ENCODE peak calls at places on chromosomes 16 and 17, in six cellular contexts. T is cerebellar nuclear complex; P is OCI-M1; G is CD8-positive, alpha-beta T cell; H is neural crest cell; Z is NCI-H82. I is an unnamed sample.

GRCh38 chr16:65959978-65960377 is 406.5 kb upstream of the CDH5 start:
- DNase-seq in T (no peak), P (peak; percentile 20), G (no peak), H (no peak), Z (no peak), I (no peak)

GRCh38 chr17:40168262-40168832 is 8.9 kb upstream of the RAPGEFL1 start:
- DNase-seq in T (no peak), P (peak; percentile 59), G (no peak), H (no peak), Z (peak; percentile 72), I (no peak)

GRCh38 chr16:69073181-69073669 is 32.2 kb upstream of the HAS3 start:
- DNase-seq in T (no peak), P (no peak), G (no peak), H (no peak), Z (no peak), I (no peak)

GRCh38 chr17:8572767-8573166 is 57.8 kb downstream of the MYH10 start:
- DNase-seq in T (no peak), P (peak; percentile 27), G (no peak), H (no peak), Z (no peak), I (no peak)

GRCh38 chr16:12253731-12254130 is 277.2 kb downstream of the SNX29 start:
- DNase-seq in T (no peak), P (no peak), G (no peak), H (no peak), Z (no peak), I (no peak)

GRCh38 chr16:69469807-69470561 is 45.6 kb downstream of the CYB5B start:
- DNase-seq in T (no peak), P (no peak), G (no peak), H (no peak), Z (no peak), I (no peak)

GRCh38 chr17:68089881-68090280 is 54.3 kb downstream of the KPNA2 start:
- DNase-seq in T (no peak), P (peak; percentile 64), G (no peak), H (no peak), Z (no peak), I (no peak)

GRCh38 chr16:48846277-48846676 is 236.3 kb upstream of the N4BP1 start:
- DNase-seq in T (no peak), P (no peak), G (no peak), H (no peak), Z (no peak), I (no peak)

GRCh38 chr17:67515490-67516088 is 138.5 kb downstream of the PITPNC1 start:
- DNase-seq in T (no peak), P (no peak), G (no peak), H (no peak), Z (no peak), I (no peak)

GRCh38 chr17:68972119-68972704 is 17.0 kb upstream of the ABCA8 start:
- DNase-seq in T (no peak), P (peak; percentile 50), G (no peak), H (peak; percentile 14), Z (peak; percentile 58), I (no peak)

GRCh38 chr17:82167028-82167427 is 45.6 kb downstream of the CCDC57 start:
- DNase-seq in T (no peak), P (no peak), G (no peak), H (no peak), Z (no peak), I (no peak)

GRCh38 chr16:5066511-5066910 is 755 bp upstream of the C16orf89 start:
- DNase-seq in T (no peak), P (no peak), G (no peak), H (no peak), Z (no peak), I (no peak)

GRCh38 chr17:11589706-11590105 is 8.6 kb upstream of the DNAH9 start:
- DNase-seq in T (no peak), P (no peak), G (no peak), H (no peak), Z (no peak), I (no peak)

GRCh38 chr17:17513626-17514025 is 17.4 kb upstream of the RASD1 start:
- DNase-seq in T (no peak), P (no peak), G (no peak), H (no peak), Z (no peak), I (no peak)

GRCh38 chr17:15457723-15458094 is 9.7 kb downstream of the CDRT4 start:
- DNase-seq in T (no peak), P (no peak), G (no peak), H (peak; percentile 19), Z (no peak), I (no peak)

GRCh38 chr17:74922694-74923537 is at the start of gene USH1G:
- DNase-seq in T (no peak), P (peak; percentile 66), G (no peak), H (no peak), Z (peak; percentile 62), I (no peak)

GRCh38 chr16:51239196-51239595 is 88.1 kb upstream of the SALL1 start:
- DNase-seq in T (no peak), P (no peak), G (no peak), H (no peak), Z (no peak), I (no peak)

GRCh38 chr16:83215417-83216001 is 588.7 kb downstream of the CDH13 start:
- DNase-seq in T (no peak), P (peak; percentile 70), G (peak; percentile 6), H (peak; percentile 65), Z (peak; percentile 66), I (peak; percentile 2)

GRCh38 chr16:84448444-84448843 is 56.0 kb downstream of the MEAK7 start:
- DNase-seq in T (no peak), P (no peak), G (no peak), H (no peak), Z (no peak), I (no peak)

GRCh38 chr16:69440236-69440635 is 15.8 kb downstream of the CYB5B start:
- DNase-seq in T (no peak), P (no peak), G (no peak), H (no peak), Z (no peak), I (no peak)

GRCh38 chr17:7404737-7405412 is 978 bp upstream of the TMEM256 start:
- DNase-seq in T (no peak), P (no peak), G (no peak), H (peak; percentile 16), Z (peak; percentile 81), I (peak; percentile 64)

GRCh38 chr17:66964930-66965800 is 658 bp downstream of the CACNG4 start:
- DNase-seq in T (no peak), P (no peak), G (no peak), H (peak; percentile 52), Z (peak; percentile 61), I (no peak)

GRCh38 chr17:50651661-50652060 is 17.0 kb downstream of the ABCC3 start:
- DNase-seq in T (no peak), P (no peak), G (no peak), H (no peak), Z (no peak), I (no peak)

GRCh38 chr16:85058909-85059308 is 31.3 kb downstream of the KIAA0513 start:
- DNase-seq in T (no peak), P (no peak), G (no peak), H (no peak), Z (no peak), I (no peak)

GRCh38 chr17:69764137-69764536 is 310.9 kb upstream of the KCNJ16 start:
- DNase-seq in T (no peak), P (no peak), G (no peak), H (no peak), Z (no peak), I (no peak)

GRCh38 chr17:79630821-79631639 is 20.2 kb upstream of the RBFOX3 start:
- DNase-seq in T (no peak), P (no peak), G (no peak), H (no peak), Z (no peak), I (peak; percentile 17)